ENCODE peak calls at places on chromosomes 4 and X, in four cellular contexts. M is BE2C, S is HCT116, L is pancreas. X is an unnamed sample. For H3K36me3, the result is how much of the 10 kb centered on the place peaks cover.

GRCh38 chr4:10033191-10033881 is 12.0 kb upstream of the SLC2A9 start:
- DNase-seq in M (no peak), S (no peak), L (no peak), X (no peak)

GRCh38 chr4:77619408-77619807 is 13.8 kb downstream of the CXCL13 start:
- DNase-seq in M (no peak), S (no peak), L (no peak), X (no peak)

GRCh38 chr4:168028568-168028967 is 63.8 kb upstream of the ANXA10 start:
- DNase-seq in M (peak), S (peak), L (no peak), X (no peak)

GRCh38 chrX:150848914-150849365 is 49.5 kb downstream of the CD99L2 start:
- DNase-seq in M (no peak), S (no peak), L (peak), X (peak)

GRCh38 chrX:44342866-44343265 is 606 bp downstream of the EFHC2 start:
- DNase-seq in M (no peak), S (no peak), L (no peak), X (no peak)

GRCh38 chrX:134764202-134764785 is 106.0 kb upstream of the PLAC1 start:
- DNase-seq in M (no peak), S (peak), L (no peak), X (no peak)

GRCh38 chrX:120536056-120536455 is 24.7 kb downstream of the CUL4B start:
- DNase-seq in M (no peak), S (no peak), L (no peak), X (no peak)

GRCh38 chr4:52234539-52235174 is 183.6 kb downstream of the SPATA18 start:
- DNase-seq in M (no peak), S (peak), L (no peak), X (no peak)

GRCh38 chrX:149161438-149162088 is 343.5 kb downstream of the IDS start:
- DNase-seq in M (no peak), S (no peak), L (no peak), X (no peak)

GRCh38 chrX:116930311-116930710 is 467.5 kb upstream of the CT83 start:
- DNase-seq in M (no peak), S (no peak), L (no peak), X (no peak)

GRCh38 chr4:152309418-152309817 is 226.5 kb downstream of the FBXW7 start:
- DNase-seq in M (peak), S (no peak), L (no peak), X (no peak)

GRCh38 chr4:100087743-100088142 is 102.5 kb downstream of the DDIT4L start:
- DNase-seq in M (no peak), S (no peak), L (no peak), X (no peak)

GRCh38 chr4:37737456-37737855 is 51.3 kb upstream of the RELL1 start:
- DNase-seq in M (no peak), S (no peak), L (no peak), X (no peak)

GRCh38 chr4:25702848-25703247 is 47.2 kb downstream of the SLC34A2 start:
- DNase-seq in M (no peak), S (no peak), L (no peak), X (peak)

GRCh38 chrX:39677987-39678840 is 419.5 kb downstream of the BCOR start:
- DNase-seq in M (no peak), S (no peak), L (no peak), X (no peak)

GRCh38 chrX:131828482-131828881 is 194.6 kb upstream of the STK26 start:
- DNase-seq in M (no peak), S (no peak), L (no peak), X (no peak)

GRCh38 chr4:42078184-42078801 is 74.2 kb downstream of the BEND4 start:
- DNase-seq in M (no peak), S (no peak), L (no peak), X (no peak)

GRCh38 chrX:34654939-34655338 is 2.1 kb downstream of the TMEM47 start:
- DNase-seq in M (no peak), S (no peak), L (no peak), X (no peak)

GRCh38 chrX:19040373-19040772 is 56.5 kb upstream of the PHKA2 start:
- DNase-seq in M (no peak), S (peak), L (no peak), X (no peak)
- TF ChIP-seq CTCF in M (peak), S (peak), L (no peak), X (peak)

DNA sequence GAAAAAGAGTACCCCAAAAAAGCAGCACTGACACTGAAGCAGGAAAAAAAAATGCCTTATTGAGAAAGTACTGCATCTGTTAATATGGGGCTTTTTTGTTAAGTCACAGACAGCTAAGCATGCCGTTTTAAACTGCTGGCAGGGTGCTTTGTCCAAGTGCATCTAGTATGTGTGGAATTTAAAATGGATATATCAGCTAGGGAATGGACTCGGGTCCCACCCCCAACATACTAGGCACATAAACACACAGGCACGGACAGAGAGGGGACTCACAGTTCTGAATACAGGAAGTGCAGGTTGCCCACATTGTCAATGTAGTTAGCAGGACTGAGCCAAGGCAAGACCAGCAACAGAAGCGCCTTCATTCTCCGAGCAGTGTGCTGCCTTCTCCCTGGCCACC is 33.7 kb downstream of the LNX1 start:
- DNase-seq in M (no peak), S (no peak), L (no peak), X (no peak)
- H3K4me3 ChIP-seq in M (no peak), S (no peak), L (no peak), X (no peak)

DNA sequence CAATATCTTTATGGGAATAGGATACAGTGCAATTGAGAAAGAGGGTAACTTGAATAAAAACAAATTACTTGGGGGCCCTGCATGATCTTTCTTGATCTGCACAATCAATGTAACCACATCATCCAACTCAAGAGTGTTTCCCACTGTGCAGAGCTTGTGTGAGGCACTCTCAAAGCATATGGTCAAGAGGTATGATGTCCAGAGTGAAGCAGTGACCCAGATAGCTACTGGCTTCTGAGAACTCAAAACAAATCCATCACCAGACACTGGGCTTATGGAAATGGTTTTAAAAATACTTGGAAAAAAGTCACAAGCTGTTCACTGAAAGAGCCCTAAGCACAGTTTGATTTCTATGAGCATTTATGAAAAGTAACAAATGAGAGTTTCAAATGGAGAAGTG is 361.0 kb downstream of the GRXCR1 start:
- DNase-seq in M (no peak), S (no peak), L (no peak), X (no peak)
- H3K36me3 ChIP-seq in M (under half), S (under half), L (under half), X (under half)

GRCh38 chr4:147704846-147705245 is 20.9 kb upstream of the PRMT9 start:
- DNase-seq in M (no peak), S (no peak), L (no peak), X (peak)

GRCh38 chr4:147709999-147710398 is 21.9 kb upstream of the ARHGAP10 start:
- DNase-seq in M (no peak), S (no peak), L (no peak), X (no peak)

DNA sequence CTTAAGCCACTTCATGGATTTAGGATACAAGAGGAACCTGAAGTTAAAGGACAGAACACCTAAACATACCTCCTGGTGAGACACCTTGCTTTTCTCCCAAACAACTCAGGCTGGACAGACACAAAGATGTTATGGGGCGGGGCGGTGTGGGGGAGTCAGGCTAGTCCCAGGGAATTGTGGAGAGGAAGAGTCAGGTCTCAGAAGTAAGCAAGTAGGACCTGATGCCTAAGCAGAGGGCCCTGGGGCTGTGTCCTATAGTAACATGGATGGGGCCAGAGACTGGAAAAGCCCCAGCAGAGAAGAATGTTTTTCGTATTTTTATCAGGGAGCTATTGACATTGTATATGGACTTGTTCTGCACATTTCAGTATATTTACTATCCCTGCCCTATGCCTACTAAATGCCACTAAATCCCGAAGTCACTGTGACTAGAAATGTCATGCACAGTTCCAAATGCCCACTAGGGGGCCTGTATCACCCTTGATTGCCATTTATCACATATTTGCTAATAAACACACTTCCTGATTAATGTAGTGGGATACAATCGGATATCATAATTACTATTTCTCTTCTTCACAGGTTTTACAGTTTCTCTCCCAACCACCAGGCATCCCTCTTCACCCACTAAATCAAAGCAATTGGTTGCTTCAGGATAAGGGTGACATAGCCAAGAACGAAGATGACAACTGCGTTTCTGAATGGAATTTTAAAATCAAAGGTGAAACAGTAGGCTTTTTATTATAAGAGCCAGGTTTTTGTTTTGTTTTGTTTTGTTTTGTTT is 23.8 kb upstream of the ARHGAP10 start:
- DNase-seq in M (peak), S (peak), L (no peak), X (no peak)
- TF ChIP-seq CTCF in M (peak), S (peak), L (peak), X (peak)

GRCh38 chrX:5341902-5342301 is 886.8 kb downstream of the NLGN4X start:
- DNase-seq in M (no peak), S (no peak), L (no peak), X (no peak)

GRCh38 chrX:5337160-5337559 is 891.5 kb downstream of the NLGN4X start:
- DNase-seq in M (no peak), S (no peak), L (no peak), X (no peak)
- H3K4me3 ChIP-seq in M (no peak), S (no peak), L (no peak), X (no peak)

GRCh38 chr4:147309434-147309833 is 171.5 kb upstream of the EDNRA start:
- DNase-seq in M (no peak), S (no peak), L (no peak), X (no peak)

GRCh38 chr4:147310312-147310711 is 170.6 kb upstream of the EDNRA start:
- DNase-seq in M (no peak), S (no peak), L (no peak), X (no peak)

GRCh38 chr4:147313114-147313513 is 167.8 kb upstream of the EDNRA start:
- DNase-seq in M (no peak), S (no peak), L (no peak), X (no peak)

GRCh38 chr4:147311956-147312355 is 168.9 kb upstream of the EDNRA start:
- DNase-seq in M (no peak), S (no peak), L (no peak), X (no peak)

GRCh38 chr4:147312376-147313046 is 168.4 kb upstream of the EDNRA start:
- DNase-seq in M (no peak), S (no peak), L (no peak), X (no peak)
- H3K36me3 ChIP-seq in M (under half), S (under half), L (under half), X (under half)

DNA sequence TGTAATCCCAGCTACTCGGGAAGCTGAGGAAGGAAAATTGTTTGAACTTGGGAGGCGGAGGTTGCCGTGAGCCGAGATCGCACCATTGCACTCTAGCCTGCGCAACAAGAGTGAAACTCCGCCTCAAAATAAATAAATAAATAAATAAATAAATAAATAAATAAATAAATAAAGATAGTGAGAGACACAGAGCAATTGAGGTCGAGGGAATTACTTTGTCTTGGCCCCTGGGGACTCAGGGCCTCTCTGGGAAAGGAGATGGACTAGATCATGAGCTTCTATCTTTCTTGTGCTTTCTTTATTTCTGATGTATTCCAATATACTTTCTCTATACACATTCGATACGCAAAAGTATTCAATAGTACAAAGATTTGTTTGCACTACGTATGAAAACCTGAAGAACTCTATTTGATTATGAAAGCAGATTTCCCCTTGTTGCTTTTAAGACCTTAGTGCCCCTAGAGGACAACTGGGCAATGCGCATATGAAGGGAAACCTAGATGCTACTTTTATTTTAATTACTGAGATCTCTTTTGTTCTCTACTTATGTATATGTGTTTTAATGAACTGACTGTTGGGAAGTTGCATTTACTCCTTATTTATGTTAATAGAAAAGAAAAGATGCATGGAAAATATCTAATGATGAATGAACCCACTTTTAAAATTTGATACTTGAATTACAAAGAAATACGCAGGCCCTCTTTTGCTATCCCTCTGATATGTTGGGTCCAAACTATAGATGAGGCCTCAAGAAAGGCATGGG is 12.8 kb upstream of the ELOVL6 start:
- DNase-seq in M (peak), S (no peak), L (no peak), X (no peak)
- TF ChIP-seq CTCF in M (peak), S (peak), L (peak), X (peak)

GRCh38 chrX:37684918-37685317 is 673 bp upstream of the XK start:
- DNase-seq in M (no peak), S (no peak), L (no peak), X (no peak)
- H3K4me3 ChIP-seq in M (no peak), S (peak), L (no peak), X (no peak)

X was measured in kidney epithelial cell.